ENCODE peak calls at places on chromosomes 13 and 19, in eight cellular contexts. Z, T, R, X, I, S, C and H are unnamed samples.

GRCh38 chr13:35855531-35856019 is 275.6 kb downstream of the DCLK1 start:
- DNase-seq in Z (no peak), T (no peak), R (peak), X (no peak), I (no peak), S (no peak), C (no peak), H (no peak)

GRCh38 chr13:94711561-94712286 is 621 bp downstream of the SOX21 start:
- DNase-seq in Z (no peak), T (no peak), R (peak), X (no peak), I (no peak), S (no peak), C (no peak), H (peak)

GRCh38 chr19:18170714-18171255 is 2.8 kb upstream of the IFI30 start:
- DNase-seq in Z (no peak), T (no peak), R (no peak), X (no peak), I (no peak), S (no peak), C (peak), H (no peak)

GRCh38 chr19:58516964-58517833 is 2.4 kb downstream of the ZBTB45 start:
- DNase-seq in Z (no peak), T (no peak), R (no peak), X (no peak), I (no peak), S (no peak), C (no peak), H (no peak)

GRCh38 chr19:10295305-10295846 is 5.6 kb downstream of the ICAM5 start:
- DNase-seq in Z (no peak), T (no peak), R (no peak), X (no peak), I (no peak), S (no peak), C (peak), H (no peak)

GRCh38 chr19:1813197-1813836 is 1.2 kb upstream of the ATP8B3 start:
- DNase-seq in Z (no peak), T (no peak), R (no peak), X (no peak), I (no peak), S (no peak), C (no peak), H (no peak)

GRCh38 chr19:30222428-30222873 is 149.7 kb upstream of the ZNF536 start:
- DNase-seq in Z (no peak), T (no peak), R (no peak), X (no peak), I (no peak), S (no peak), C (no peak), H (no peak)

GRCh38 chr19:38640368-38640767 is 7.1 kb upstream of the ACTN4 start:
- DNase-seq in Z (peak), T (no peak), R (no peak), X (no peak), I (no peak), S (no peak), C (no peak), H (no peak)

GRCh38 chr13:108859202-108860012 is 230.0 kb downstream of the MYO16 start:
- DNase-seq in Z (peak), T (peak), R (peak), X (peak), I (no peak), S (peak), C (no peak), H (peak)

GRCh38 chr13:112885782-112886268 is 83.2 kb upstream of the MCF2L start:
- DNase-seq in Z (peak), T (peak), R (peak), X (peak), I (no peak), S (peak), C (no peak), H (peak)

GRCh38 chr13:113061271-113061625 is 44.3 kb upstream of the F7 start:
- DNase-seq in Z (no peak), T (no peak), R (no peak), X (no peak), I (no peak), S (no peak), C (no peak), H (no peak)

GRCh38 chr19:38545596-38545995 is 72.2 kb downstream of the MAP4K1 start:
- DNase-seq in Z (no peak), T (no peak), R (no peak), X (peak), I (no peak), S (no peak), C (no peak), H (no peak)

GRCh38 chr19:12774588-12775555 is at the start of gene HOOK2:
- DNase-seq in Z (no peak), T (no peak), R (peak), X (no peak), I (no peak), S (no peak), C (no peak), H (no peak)

GRCh38 chr13:78194904-78195639 is 276.4 kb upstream of the EDNRB start:
- DNase-seq in Z (peak), T (no peak), R (peak), X (peak), I (no peak), S (peak), C (no peak), H (peak)

GRCh38 chr19:38319421-38320258 is at the start of gene KCNK6:
- DNase-seq in Z (no peak), T (no peak), R (no peak), X (peak), I (no peak), S (no peak), C (peak), H (no peak)

GRCh38 chr19:1237754-1238372 is at the start of gene CBARP:
- DNase-seq in Z (no peak), T (no peak), R (peak), X (no peak), I (no peak), S (no peak), C (no peak), H (no peak)

GRCh38 chr13:99354371-99354951 is 47.3 kb upstream of the GPR183 start:
- DNase-seq in Z (no peak), T (no peak), R (peak), X (no peak), I (no peak), S (no peak), C (peak), H (no peak)

GRCh38 chr19:49890349-49891311 is 6.1 kb downstream of the IL4I1 start:
- DNase-seq in Z (no peak), T (no peak), R (no peak), X (no peak), I (no peak), S (no peak), C (peak), H (no peak)

GRCh38 chr13:80979035-80979641 is 638.2 kb upstream of the SPRY2 start:
- DNase-seq in Z (peak), T (peak), R (peak), X (peak), I (no peak), S (peak), C (no peak), H (peak)

GRCh38 chr19:44552324-44552723 is 22.8 kb upstream of the CEACAM20 start:
- DNase-seq in Z (no peak), T (no peak), R (peak), X (peak), I (no peak), S (no peak), C (peak), H (no peak)
- TF ChIP-seq CTCF in Z (peak), T (peak), R (peak), X (peak), I (no peak), S (peak), C (peak), H (peak)

GRCh38 chr19:3607398-3608078 is 863 bp upstream of the TBXA2R start:
- DNase-seq in Z (no peak), T (no peak), R (peak), X (peak), I (no peak), S (no peak), C (no peak), H (peak)
- H3K4me3 ChIP-seq in Z (peak), T (peak), R (peak), X (peak), I (peak), S (peak), C (no peak), H (peak)

GRCh38 chr19:16899566-16900075 is 10.8 kb downstream of the F2RL3 start:
- DNase-seq in Z (no peak), T (no peak), R (peak), X (peak), I (no peak), S (no peak), C (no peak), H (peak)
- TF ChIP-seq CTCF in Z (peak), T (peak), R (peak), X (peak), I (no peak), S (peak), C (peak), H (peak)

DNA sequence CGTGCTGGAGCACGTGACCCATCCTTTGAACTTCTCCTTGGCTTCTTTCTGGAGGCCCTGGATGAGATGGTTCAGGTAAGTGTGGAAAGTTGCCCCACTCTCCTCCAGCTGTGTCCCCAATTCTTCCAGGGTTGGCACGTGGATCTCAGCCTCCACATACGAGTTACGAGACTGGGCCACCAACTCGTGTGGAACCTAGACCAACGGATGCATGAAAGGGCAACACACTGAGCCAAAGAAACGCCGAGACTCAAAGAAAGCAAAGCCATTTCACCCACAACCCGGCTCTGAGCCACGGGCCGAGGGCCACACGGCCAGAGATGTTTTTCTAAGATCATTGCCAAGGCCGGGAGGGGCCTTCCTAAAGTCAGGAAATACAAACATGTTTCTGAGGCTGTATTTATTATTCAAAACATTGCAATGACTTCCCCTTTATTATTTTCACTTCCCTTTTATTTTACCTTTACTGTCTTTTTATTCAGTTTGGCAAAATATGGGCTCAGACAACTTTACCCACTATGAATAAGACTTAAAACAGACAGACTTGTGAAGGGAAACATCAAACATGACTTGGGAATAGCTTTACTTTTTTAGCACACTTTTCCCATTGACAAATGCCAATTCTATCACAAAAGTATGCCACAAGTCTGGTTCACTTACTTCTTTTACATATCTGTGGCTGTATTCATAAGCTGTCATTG is 94.6 kb downstream of the KL start:
- DNase-seq in Z (peak), T (no peak), R (no peak), X (peak), I (no peak), S (no peak), C (peak), H (peak)
- H3K4me3 ChIP-seq in Z (no peak), T (no peak), R (no peak), X (no peak), I (peak), S (no peak), C (no peak), H (no peak)